ENCODE peak calls at places on chromosome 14, in four cellular contexts. W is NCI-H1092; J is kidney tubule cell; Q is activated naive CD4-positive, alpha-beta T cell. F is an unnamed sample.

GRCh38 chr14:56120091-56120632 is 2.0 kb downstream of the PELI2 start:
- DNase-seq in W (no peak), J (peak), Q (no peak), F (no peak)

GRCh38 chr14:71209888-71210287 is 302.6 kb downstream of the PCNX1 start:
- DNase-seq in W (no peak), J (no peak), Q (no peak), F (no peak)

GRCh38 chr14:90577661-90578282 is 180.9 kb downstream of the CALM1 start:
- DNase-seq in W (no peak), Q (no peak), J (no peak), F (no peak)

GRCh38 chr14:87017335-87017734 is 975.6 kb downstream of the GALC start:
- DNase-seq in W (no peak), Q (no peak), J (no peak), F (no peak)

GRCh38 chr14:68886109-68886434 is 93.0 kb downstream of the ACTN1 start:
- DNase-seq in J (no peak), W (no peak), Q (no peak), F (no peak)

GRCh38 chr14:60648169-60648933 is 926 bp downstream of the SIX1 start:
- DNase-seq in W (no peak), Q (no peak), J (peak), F (no peak)

GRCh38 chr14:74882103-74882920 is 596 bp downstream of the DLST start:
- DNase-seq in J (peak), Q (peak), W (no peak), F (no peak)

GRCh38 chr14:21868442-21869046 is 194.9 kb upstream of the OR4E1 start:
- DNase-seq in W (no peak), Q (peak), J (peak), F (no peak)

GRCh38 chr14:77027538-77028383 is 747 bp downstream of the IRF2BPL start:
- DNase-seq in J (peak), Q (peak), W (no peak), F (no peak)

GRCh38 chr14:64880382-64881121 is 845 bp upstream of the SPTB start:
- DNase-seq in J (peak), W (peak), Q (peak), F (no peak)

GRCh38 chr14:86050072-86050683 is 520.2 kb downstream of the FLRT2 start:
- DNase-seq in J (no peak), W (no peak), Q (no peak), F (no peak)

GRCh38 chr14:50937325-50937724 is 7.0 kb downstream of the PYGL start:
- DNase-seq in W (no peak), Q (no peak), J (peak), F (no peak)

GRCh38 chr14:78666336-78667056 is 496.3 kb downstream of the NRXN3 start:
- DNase-seq in J (peak), Q (no peak), W (no peak), F (no peak)

GRCh38 chr14:61994589-61994988 is 232.4 kb downstream of the SNAPC1 start:
- DNase-seq in Q (no peak), J (no peak), W (no peak), F (no peak)

GRCh38 chr14:49868720-49869114 is 16.1 kb upstream of the NEMF start:
- DNase-seq in W (no peak), J (no peak), Q (no peak), F (no peak)

GRCh38 chr14:101761881-101762529 is 496 bp downstream of the PPP2R5C start:
- DNase-seq in Q (no peak), J (no peak), W (peak), F (peak)

GRCh38 chr14:22391908-22392307 is 197.1 kb downstream of the DAD1 start:
- DNase-seq in Q (no peak), W (peak), J (peak), F (no peak)

GRCh38 chr14:71551291-71551955 is 380.8 kb upstream of the RGS6 start:
- DNase-seq in Q (no peak), W (no peak), J (peak), F (no peak)

GRCh38 chr14:85313801-85314207 is 216.1 kb upstream of the FLRT2 start:
- DNase-seq in W (no peak), J (no peak), Q (no peak), F (no peak)

GRCh38 chr14:63543826-63544320 is 696 bp upstream of the PPP2R5E start:
- DNase-seq in W (peak), J (no peak), Q (no peak), F (no peak)

GRCh38 chr14:96167224-96168148 is 37.2 kb upstream of the BDKRB2 start:
- DNase-seq in J (peak), Q (no peak), W (no peak), F (no peak)

GRCh38 chr14:104681689-104682074 is 7.7 kb upstream of the INF2 start:
- DNase-seq in Q (no peak), J (peak), W (no peak), F (no peak)

GRCh38 chr14:99274346-99275221 is 2.6 kb upstream of the BCL11B start:
- DNase-seq in J (peak), Q (no peak), W (peak), F (no peak)

GRCh38 chr14:97180304-97181200 is 383.4 kb downstream of the VRK1 start:
- DNase-seq in Q (no peak), W (no peak), J (peak), F (no peak)

GRCh38 chr14:50069325-50069724 is 47.0 kb downstream of the VCPKMT start:
- DNase-seq in J (no peak), Q (no peak), W (no peak), F (no peak)

GRCh38 chr14:85531141-85531593 is 1.2 kb downstream of the FLRT2 start:
- DNase-seq in Q (no peak), J (peak), W (no peak), F (no peak)

GRCh38 chr14:68144051-68144681 is 324.6 kb downstream of the RAD51B start:
- DNase-seq in W (no peak), J (peak), Q (no peak), F (no peak)

GRCh38 chr14:101982621-101983020 is 18.2 kb downstream of the DYNC1H1 start:
- DNase-seq in J (no peak), Q (no peak), W (no peak), F (no peak)

GRCh38 chr14:95796846-95797245 is 79.8 kb upstream of the TUNAR start:
- DNase-seq in W (no peak), Q (no peak), J (peak), F (no peak)

GRCh38 chr14:33356167-33356566 is 417.5 kb downstream of the NPAS3 start:
- DNase-seq in J (no peak), W (no peak), Q (no peak), F (no peak)

F was measured in esophagus squamous epithelium.